ENCODE peak calls at places on chromosome 7, in six cellular contexts. One of them, this sample, is unnamed.
A peak's percentile ranks its signal among the peaks of the same experiment; 100 is the strongest.

GRCh38 chr7:13821152-13821787 is 168.2 kb downstream of the ETV1 start:
- DNase-seq in stimulated activated CD4-positive, alpha-beta T cell treated with anti-CD3 and anti-CD28 coated beads, Interleukin-4, amount 100 ng/mL, for 4 hours: no peak
- DNase-seq in neuronal stem cell: no peak
- DNase-seq in uterus: no peak
- DNase-seq in osteocyte: no peak
- DNase-seq in GM20000: no peak
- DNase-seq in this sample: no peak

GRCh38 chr7:27243340-27244163 is 950 bp downstream of the EVX1 start:
- DNase-seq in uterus: no peak
- DNase-seq in stimulated activated CD4-positive, alpha-beta T cell treated with anti-CD3 and anti-CD28 coated beads, Interleukin-4, amount 100 ng/mL, for 4 hours: no peak
- DNase-seq in neuronal stem cell: no peak
- DNase-seq in GM20000: peak; percentile 29
- DNase-seq in osteocyte: no peak
- DNase-seq in this sample: no peak

GRCh38 chr7:80095545-80095944 is 39.1 kb upstream of the GNAI1 start:
- DNase-seq in neuronal stem cell: no peak
- DNase-seq in stimulated activated CD4-positive, alpha-beta T cell treated with anti-CD3 and anti-CD28 coated beads, Interleukin-4, amount 100 ng/mL, for 4 hours: no peak
- DNase-seq in GM20000: no peak
- DNase-seq in uterus: no peak
- DNase-seq in osteocyte: no peak
- DNase-seq in this sample: no peak

GRCh38 chr7:139112316-139112715 is 2.8 kb upstream of the ZC3HAV1 start:
- DNase-seq in stimulated activated CD4-positive, alpha-beta T cell treated with anti-CD3 and anti-CD28 coated beads, Interleukin-4, amount 100 ng/mL, for 4 hours: no peak
- DNase-seq in neuronal stem cell: no peak
- DNase-seq in uterus: no peak
- DNase-seq in GM20000: no peak
- DNase-seq in osteocyte: no peak
- DNase-seq in this sample: no peak

GRCh38 chr7:36570508-36571219 is 153.6 kb downstream of the AOAH start:
- DNase-seq in osteocyte: no peak
- DNase-seq in uterus: no peak
- DNase-seq in neuronal stem cell: no peak
- DNase-seq in stimulated activated CD4-positive, alpha-beta T cell treated with anti-CD3 and anti-CD28 coated beads, Interleukin-4, amount 100 ng/mL, for 4 hours: no peak
- DNase-seq in GM20000: no peak
- DNase-seq in this sample: no peak

GRCh38 chr7:92785923-92786322 is 50.5 kb downstream of the CDK6 start:
- DNase-seq in osteocyte: no peak
- DNase-seq in GM20000: no peak
- DNase-seq in uterus: no peak
- DNase-seq in neuronal stem cell: no peak
- DNase-seq in stimulated activated CD4-positive, alpha-beta T cell treated with anti-CD3 and anti-CD28 coated beads, Interleukin-4, amount 100 ng/mL, for 4 hours: no peak
- DNase-seq in this sample: no peak

GRCh38 chr7:114916261-114916892 is 5.5 kb upstream of the MDFIC start:
- DNase-seq in uterus: no peak
- DNase-seq in stimulated activated CD4-positive, alpha-beta T cell treated with anti-CD3 and anti-CD28 coated beads, Interleukin-4, amount 100 ng/mL, for 4 hours: peak; percentile 55
- DNase-seq in neuronal stem cell: no peak
- DNase-seq in GM20000: peak; percentile 59
- DNase-seq in osteocyte: no peak
- DNase-seq in this sample: no peak

GRCh38 chr7:2100278-2101205 is 132.2 kb downstream of the MAD1L1 start:
- DNase-seq in neuronal stem cell: no peak
- DNase-seq in osteocyte: no peak
- DNase-seq in stimulated activated CD4-positive, alpha-beta T cell treated with anti-CD3 and anti-CD28 coated beads, Interleukin-4, amount 100 ng/mL, for 4 hours: no peak
- DNase-seq in GM20000: peak; percentile 80
- DNase-seq in uterus: no peak
- DNase-seq in this sample: no peak

GRCh38 chr7:107924841-107925490 is 34.0 kb downstream of the DLD start:
- DNase-seq in osteocyte: no peak
- DNase-seq in GM20000: peak; percentile 49
- DNase-seq in neuronal stem cell: no peak
- DNase-seq in uterus: no peak
- DNase-seq in stimulated activated CD4-positive, alpha-beta T cell treated with anti-CD3 and anti-CD28 coated beads, Interleukin-4, amount 100 ng/mL, for 4 hours: no peak
- DNase-seq in this sample: no peak

GRCh38 chr7:2553831-2554581 is 1.3 kb downstream of the BRAT1 start:
- DNase-seq in osteocyte: no peak
- DNase-seq in neuronal stem cell: no peak
- DNase-seq in stimulated activated CD4-positive, alpha-beta T cell treated with anti-CD3 and anti-CD28 coated beads, Interleukin-4, amount 100 ng/mL, for 4 hours: no peak
- DNase-seq in GM20000: no peak
- DNase-seq in uterus: no peak
- DNase-seq in this sample: no peak

GRCh38 chr7:129952164-129952652 is 552 bp downstream of the UBE2H start:
- DNase-seq in neuronal stem cell: no peak
- DNase-seq in osteocyte: no peak
- DNase-seq in stimulated activated CD4-positive, alpha-beta T cell treated with anti-CD3 and anti-CD28 coated beads, Interleukin-4, amount 100 ng/mL, for 4 hours: peak; percentile 5
- DNase-seq in uterus: peak; percentile 41
- DNase-seq in GM20000: peak; percentile 46
- DNase-seq in this sample: no peak

GRCh38 chr7:117386125-117386709 is 41.1 kb downstream of the ASZ1 start:
- DNase-seq in GM20000: no peak
- DNase-seq in uterus: no peak
- DNase-seq in stimulated activated CD4-positive, alpha-beta T cell treated with anti-CD3 and anti-CD28 coated beads, Interleukin-4, amount 100 ng/mL, for 4 hours: no peak
- DNase-seq in neuronal stem cell: no peak
- DNase-seq in osteocyte: no peak
- DNase-seq in this sample: no peak

GRCh38 chr7:46764100-46764941 is 817.6 kb downstream of the TNS3 start:
- DNase-seq in osteocyte: no peak
- DNase-seq in uterus: no peak
- DNase-seq in stimulated activated CD4-positive, alpha-beta T cell treated with anti-CD3 and anti-CD28 coated beads, Interleukin-4, amount 100 ng/mL, for 4 hours: no peak
- DNase-seq in neuronal stem cell: no peak
- DNase-seq in GM20000: no peak
- DNase-seq in this sample: no peak

GRCh38 chr7:129367700-129368388 is 66.4 kb upstream of the STRIP2 start:
- DNase-seq in uterus: peak; percentile 69
- DNase-seq in osteocyte: no peak
- DNase-seq in stimulated activated CD4-positive, alpha-beta T cell treated with anti-CD3 and anti-CD28 coated beads, Interleukin-4, amount 100 ng/mL, for 4 hours: peak; percentile 63
- DNase-seq in neuronal stem cell: peak; percentile 60
- DNase-seq in GM20000: peak; percentile 70
- DNase-seq in this sample: peak; percentile 93

GRCh38 chr7:99407849-99408346 is 499 bp downstream of the PDAP1 start:
- DNase-seq in GM20000: no peak
- DNase-seq in osteocyte: no peak
- DNase-seq in stimulated activated CD4-positive, alpha-beta T cell treated with anti-CD3 and anti-CD28 coated beads, Interleukin-4, amount 100 ng/mL, for 4 hours: peak; percentile 53
- DNase-seq in neuronal stem cell: no peak
- DNase-seq in uterus: peak; percentile 71
- DNase-seq in this sample: peak; percentile 18

GRCh38 chr7:25849361-25850184 is 302.4 kb upstream of the NFE2L3 start:
- DNase-seq in uterus: peak; percentile 69
- DNase-seq in osteocyte: no peak
- DNase-seq in GM20000: no peak
- DNase-seq in stimulated activated CD4-positive, alpha-beta T cell treated with anti-CD3 and anti-CD28 coated beads, Interleukin-4, amount 100 ng/mL, for 4 hours: no peak
- DNase-seq in neuronal stem cell: no peak
- DNase-seq in this sample: no peak

GRCh38 chr7:122488241-122488640 is 183.7 kb upstream of the FEZF1 start:
- DNase-seq in stimulated activated CD4-positive, alpha-beta T cell treated with anti-CD3 and anti-CD28 coated beads, Interleukin-4, amount 100 ng/mL, for 4 hours: no peak
- DNase-seq in GM20000: no peak
- DNase-seq in osteocyte: no peak
- DNase-seq in uterus: no peak
- DNase-seq in neuronal stem cell: no peak
- DNase-seq in this sample: no peak

GRCh38 chr7:39700932-39701331 is 77.6 kb downstream of the RALA start:
- DNase-seq in GM20000: no peak
- DNase-seq in osteocyte: no peak
- DNase-seq in neuronal stem cell: no peak
- DNase-seq in uterus: no peak
- DNase-seq in stimulated activated CD4-positive, alpha-beta T cell treated with anti-CD3 and anti-CD28 coated beads, Interleukin-4, amount 100 ng/mL, for 4 hours: no peak
- DNase-seq in this sample: no peak

GRCh38 chr7:93055543-93056107 is 62.2 kb downstream of the SAMD9 start:
- DNase-seq in GM20000: peak; percentile 62
- DNase-seq in osteocyte: no peak
- DNase-seq in neuronal stem cell: no peak
- DNase-seq in uterus: no peak
- DNase-seq in stimulated activated CD4-positive, alpha-beta T cell treated with anti-CD3 and anti-CD28 coated beads, Interleukin-4, amount 100 ng/mL, for 4 hours: no peak
- DNase-seq in this sample: peak; percentile 52